ENCODE peak calls at places on chromosomes 4 and X, in ten cellular contexts. Q, B, I, T, W, A, G, X, R and K are unnamed samples.

GRCh38 chr4:47744843-47745382 is 93.0 kb downstream of the CORIN start:
- DNase-seq in Q (no peak), B (no peak), I (no peak), T (no peak), W (no peak), A (no peak), G (no peak), X (no peak), R (no peak), K (no peak)

GRCh38 chrX:40008841-40009461 is 88.8 kb downstream of the BCOR start:
- DNase-seq in Q (no peak), B (no peak), I (no peak), T (no peak), W (no peak), A (no peak), G (no peak), X (peak), R (peak), K (peak)

GRCh38 chrX:21638311-21638710 is 19.8 kb downstream of the KLHL34 start:
- DNase-seq in Q (no peak), B (no peak), I (peak), T (no peak), W (no peak), A (no peak), G (peak), X (no peak), R (peak), K (no peak)

GRCh38 chrX:118718737-118719136 is 8.7 kb upstream of the IL13RA1 start:
- DNase-seq in Q (no peak), B (no peak), I (no peak), T (no peak), W (no peak), A (no peak), G (no peak), X (no peak), R (no peak), K (no peak)

GRCh38 chr4:25722964-25723363 is 67.3 kb downstream of the SLC34A2 start:
- DNase-seq in Q (no peak), B (no peak), I (no peak), T (no peak), W (no peak), A (no peak), G (no peak), X (no peak), R (no peak), K (peak)

GRCh38 chr4:10694151-10694825 is 9.7 kb upstream of the CLNK start:
- DNase-seq in Q (no peak), B (no peak), I (peak), T (no peak), W (no peak), A (no peak), G (no peak), X (no peak), R (no peak), K (no peak)

GRCh38 chr4:15832523-15833451 is 54.7 kb downstream of the CD38 start:
- DNase-seq in Q (no peak), B (no peak), I (no peak), T (no peak), W (no peak), A (no peak), G (no peak), X (no peak), R (no peak), K (no peak)

GRCh38 chrX:39507617-39508299 is 590.0 kb downstream of the BCOR start:
- DNase-seq in Q (no peak), B (no peak), I (no peak), T (no peak), W (no peak), A (no peak), G (no peak), X (no peak), R (no peak), K (no peak)

GRCh38 chr4:106766519-106766918 is 269.6 kb downstream of the DKK2 start:
- DNase-seq in Q (no peak), B (peak), I (peak), T (no peak), W (no peak), A (no peak), G (no peak), X (no peak), R (peak), K (peak)

GRCh38 chr4:148764720-148765119 is 322.5 kb upstream of the NR3C2 start:
- DNase-seq in Q (no peak), B (no peak), I (no peak), T (no peak), W (no peak), A (no peak), G (no peak), X (no peak), R (no peak), K (no peak)

GRCh38 chr4:5773271-5773555 is 62.2 kb downstream of the EVC start:
- DNase-seq in Q (no peak), B (peak), I (peak), T (no peak), W (no peak), A (no peak), G (no peak), X (no peak), R (peak), K (no peak)

GRCh38 chr4:188657365-188657764 is 518.1 kb downstream of the TRIML1 start:
- DNase-seq in Q (no peak), B (no peak), I (no peak), T (no peak), W (no peak), A (no peak), G (no peak), X (no peak), R (no peak), K (no peak)

GRCh38 chrX:11944486-11944885 is 186.4 kb downstream of the MSL3 start:
- DNase-seq in Q (no peak), B (peak), I (peak), T (no peak), W (no peak), A (no peak), G (peak), X (peak), R (peak), K (peak)

GRCh38 chr4:168059251-168059650 is 33.1 kb upstream of the ANXA10 start:
- DNase-seq in Q (no peak), B (peak), I (peak), T (no peak), W (no peak), A (no peak), G (peak), X (no peak), R (peak), K (no peak)

GRCh38 chrX:123860983-123861382 is 1.1 kb downstream of the XIAP start:
- DNase-seq in Q (no peak), B (no peak), I (peak), T (no peak), W (no peak), A (no peak), G (no peak), X (no peak), R (peak), K (no peak)

GRCh38 chr4:188387134-188387791 is 248.0 kb downstream of the TRIML1 start:
- DNase-seq in Q (no peak), B (peak), I (peak), T (no peak), W (no peak), A (no peak), G (no peak), X (no peak), R (peak), K (peak)

GRCh38 chr4:53313510-53313909 is 52.4 kb downstream of the SCFD2 start:
- DNase-seq in Q (no peak), B (no peak), I (peak), T (no peak), W (no peak), A (no peak), G (no peak), X (peak), R (peak), K (peak)

GRCh38 chr4:8303485-8304281 is 34.1 kb downstream of the HTRA3 start:
- DNase-seq in Q (no peak), B (peak), I (peak), T (no peak), W (no peak), A (peak), G (peak), X (no peak), R (peak), K (peak)

GRCh38 chr4:153483432-153484418 is 17.6 kb downstream of the TMEM131L start:
- DNase-seq in Q (no peak), B (no peak), I (no peak), T (no peak), W (no peak), A (no peak), G (no peak), X (no peak), R (peak), K (no peak)

GRCh38 chrX:77009691-77010090 is 437.5 kb upstream of the FGF16 start:
- DNase-seq in Q (no peak), B (peak), I (peak), T (no peak), W (no peak), A (no peak), G (no peak), X (no peak), R (peak), K (no peak)

GRCh38 chr4:53991821-53992220 is 72.6 kb downstream of the CHIC2 start:
- DNase-seq in Q (no peak), B (no peak), I (no peak), T (no peak), W (no peak), A (no peak), G (no peak), X (no peak), R (no peak), K (no peak)

GRCh38 chr4:154822775-154823174 is 41.7 kb downstream of the RBM46 start:
- DNase-seq in Q (no peak), B (peak), I (peak), T (no peak), W (no peak), A (no peak), G (peak), X (no peak), R (peak), K (no peak)

GRCh38 chrX:139639253-139639652 is 68.7 kb downstream of the MCF2 start:
- DNase-seq in Q (no peak), B (no peak), I (no peak), T (no peak), W (no peak), A (peak), G (no peak), X (no peak), R (peak), K (no peak)

GRCh38 chr4:139214039-139214534 is 37.1 kb upstream of the ELF2 start:
- DNase-seq in Q (no peak), B (no peak), I (no peak), T (no peak), W (no peak), A (no peak), G (no peak), X (peak), R (peak), K (peak)

GRCh38 chr4:69894221-69894620 is 34.3 kb upstream of the SULT1E1 start:
- DNase-seq in Q (no peak), B (no peak), I (no peak), T (no peak), W (no peak), A (no peak), G (no peak), X (no peak), R (no peak), K (no peak)

GRCh38 chr4:59608466-59608865 is 1591.7 kb upstream of the ADGRL3 start:
- DNase-seq in Q (no peak), B (peak), I (peak), T (no peak), W (no peak), A (no peak), G (no peak), X (no peak), R (peak), K (no peak)

GRCh38 chr4:166318810-166319525 is 445.9 kb downstream of the TLL1 start:
- DNase-seq in Q (no peak), B (peak), I (peak), T (no peak), W (no peak), A (no peak), G (peak), X (no peak), R (peak), K (no peak)